ENCODE peak calls at places on chromosomes 7 and 10, in five cellular contexts. One of them, this sample, is unnamed.

GRCh38 chr10:23886355-23886754 is 322.6 kb upstream of the KIAA1217 start:
- DNase-seq in posterior vena cava: no peak
- DNase-seq in ELR: no peak
- DNase-seq in NCI-H774: no peak
- DNase-seq in mucosa of gallbladder: no peak
- DNase-seq in this sample: no peak

GRCh38 chr10:18681971-18682403 is 22.8 kb downstream of the ARL5B start:
- DNase-seq in posterior vena cava: no peak
- DNase-seq in NCI-H774: no peak
- DNase-seq in ELR: peak; percentile 75
- DNase-seq in mucosa of gallbladder: no peak
- DNase-seq in this sample: peak; percentile 31

GRCh38 chr7:3835102-3835501 is 534.0 kb downstream of the SDK1 start:
- DNase-seq in ELR: peak; percentile 51
- DNase-seq in posterior vena cava: no peak
- DNase-seq in mucosa of gallbladder: no peak
- DNase-seq in NCI-H774: no peak
- DNase-seq in this sample: no peak

GRCh38 chr10:29618341-29619171 is 16.2 kb downstream of the SVIL start:
- DNase-seq in posterior vena cava: no peak
- DNase-seq in ELR: peak; percentile 24
- DNase-seq in mucosa of gallbladder: peak; percentile 29
- DNase-seq in NCI-H774: peak; percentile 42
- DNase-seq in this sample: peak; percentile 72

GRCh38 chr7:4076701-4077294 is 605.3 kb upstream of the FOXK1 start:
- DNase-seq in NCI-H774: no peak
- DNase-seq in mucosa of gallbladder: peak; percentile 7
- DNase-seq in ELR: no peak
- DNase-seq in posterior vena cava: no peak
- DNase-seq in this sample: no peak

GRCh38 chr7:144834516-144835165 is 1.2 kb downstream of the TPK1 start:
- DNase-seq in posterior vena cava: no peak
- DNase-seq in mucosa of gallbladder: peak; percentile 25
- DNase-seq in NCI-H774: no peak
- DNase-seq in ELR: no peak
- DNase-seq in this sample: peak; percentile 41

GRCh38 chr7:121267612-121268011 is 61.2 kb upstream of the WNT16 start:
- DNase-seq in NCI-H774: no peak
- DNase-seq in posterior vena cava: no peak
- DNase-seq in mucosa of gallbladder: no peak
- DNase-seq in ELR: no peak
- DNase-seq in this sample: peak; percentile 21

GRCh38 chr7:150992833-150993302 is 2.1 kb downstream of the NOS3 start:
- DNase-seq in mucosa of gallbladder: no peak
- DNase-seq in posterior vena cava: no peak
- DNase-seq in NCI-H774: no peak
- DNase-seq in ELR: peak; percentile 47
- DNase-seq in this sample: no peak

GRCh38 chr10:94423627-94424026 is 21.3 kb downstream of the TBC1D12 start:
- DNase-seq in posterior vena cava: no peak
- DNase-seq in mucosa of gallbladder: no peak
- DNase-seq in NCI-H774: no peak
- DNase-seq in ELR: no peak
- DNase-seq in this sample: peak; percentile 38

GRCh38 chr10:30443049-30443448 is 9.1 kb downstream of the MAP3K8 start:
- DNase-seq in ELR: no peak
- DNase-seq in NCI-H774: no peak
- DNase-seq in posterior vena cava: no peak
- DNase-seq in mucosa of gallbladder: no peak
- DNase-seq in this sample: no peak

GRCh38 chr10:13949844-13950542 is 363.2 kb downstream of the PRPF18 start:
- DNase-seq in NCI-H774: no peak
- DNase-seq in posterior vena cava: no peak
- DNase-seq in ELR: peak; percentile 90
- DNase-seq in mucosa of gallbladder: no peak
- DNase-seq in this sample: peak; percentile 92

GRCh38 chr10:124544711-124545110 is 83.1 kb downstream of the LHPP start:
- DNase-seq in NCI-H774: no peak
- DNase-seq in mucosa of gallbladder: no peak
- DNase-seq in posterior vena cava: no peak
- DNase-seq in ELR: no peak
- DNase-seq in this sample: no peak